ENCODE peak calls at places on chromosomes 11 and 22, in four cellular contexts. M is HCT116, N is IMR-90, S is mucosa of descending colon. U is an unnamed sample.

GRCh38 chr11:2929880-2930704 is 872 bp upstream of the PHLDA2 start:
- DNase-seq in M (peak; percentile 46), N (peak; percentile 61), S (peak; percentile 76), U (peak; percentile 76)

GRCh38 chr11:119195680-119196079 is 10.4 kb downstream of the NHERF4 start:
- DNase-seq in M (peak; percentile 70), N (peak; percentile 58), S (peak; percentile 67), U (no peak)

GRCh38 chr22:34116126-34116525 is 195.8 kb upstream of the LARGE1 start:
- DNase-seq in M (no peak), N (no peak), S (peak; percentile 14), U (no peak)

GRCh38 chr22:29313126-29314071 is 2.1 kb downstream of the RASL10A start:
- DNase-seq in M (peak; percentile 34), N (no peak), S (no peak), U (peak; percentile 13)

GRCh38 chr11:66981976-66982578 is 7.0 kb downstream of the C11orf86 start:
- DNase-seq in M (peak; percentile 74), N (peak; percentile 91), S (peak; percentile 97), U (peak; percentile 86)

GRCh38 chr11:3823303-3823702 is 14.9 kb downstream of the PGAP2 start:
- DNase-seq in M (no peak), N (peak; percentile 84), S (peak; percentile 25), U (no peak)

GRCh38 chr11:21888814-21889213 is 304.1 kb upstream of the ANO5 start:
- DNase-seq in M (no peak), N (no peak), S (no peak), U (peak; percentile 38)

GRCh38 chr11:15185021-15185420 is 70.3 kb downstream of the INSC start:
- DNase-seq in M (no peak), N (no peak), S (no peak), U (no peak)

GRCh38 chr22:23289130-23289503 is 108.8 kb downstream of the BCR start:
- DNase-seq in M (no peak), N (no peak), S (no peak), U (no peak)

GRCh38 chr11:26084313-26084712 is 247.6 kb upstream of the ANO3 start:
- DNase-seq in M (no peak), N (no peak), S (no peak), U (no peak)

GRCh38 chr11:69969890-69970784 is 108.0 kb upstream of the ANO1 start:
- DNase-seq in M (no peak), N (no peak), S (no peak), U (no peak)

GRCh38 chr22:24157783-24158170 is 23.5 kb upstream of the SUSD2 start:
- DNase-seq in M (no peak), N (no peak), S (no peak), U (no peak)

DNA sequence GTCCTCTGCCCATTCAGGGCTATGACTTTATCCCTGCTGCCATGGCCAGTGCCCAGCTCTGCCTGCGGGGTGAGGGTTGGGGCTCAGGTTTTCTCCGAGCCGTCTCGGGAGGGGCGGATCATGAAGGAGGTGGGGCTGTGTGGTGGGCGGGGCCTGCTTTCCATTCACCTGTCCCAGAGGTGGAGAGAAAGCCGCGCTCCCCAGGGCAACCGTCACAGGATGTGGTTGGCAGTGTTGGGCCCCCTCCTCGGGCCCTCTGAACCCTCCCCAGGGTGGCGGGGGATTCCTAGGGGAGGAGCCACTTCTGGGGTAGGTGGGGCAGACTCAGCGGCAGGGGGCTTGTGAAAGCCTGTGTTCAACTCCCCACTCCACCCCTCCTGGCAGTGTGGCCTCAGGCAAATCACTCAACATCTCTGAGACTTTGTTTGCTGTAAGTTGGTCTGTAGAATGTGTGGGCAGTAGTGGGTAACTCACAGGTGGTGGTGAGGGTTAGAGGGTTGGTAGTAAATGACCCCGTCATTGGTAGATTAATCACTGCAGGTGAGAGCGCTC is 50.3 kb downstream of the CD6 start:
- DNase-seq in M (no peak), N (no peak), S (peak; percentile 79), U (no peak)
- H3K4me1 ChIP-seq in M (peaks cover 5% of the 10 kb centered on the region), N (no peaks in the 10 kb centered on the region), S (peaks cover 3% of the 10 kb centered on the region), U (no peaks in the 10 kb centered on the region)

DNA sequence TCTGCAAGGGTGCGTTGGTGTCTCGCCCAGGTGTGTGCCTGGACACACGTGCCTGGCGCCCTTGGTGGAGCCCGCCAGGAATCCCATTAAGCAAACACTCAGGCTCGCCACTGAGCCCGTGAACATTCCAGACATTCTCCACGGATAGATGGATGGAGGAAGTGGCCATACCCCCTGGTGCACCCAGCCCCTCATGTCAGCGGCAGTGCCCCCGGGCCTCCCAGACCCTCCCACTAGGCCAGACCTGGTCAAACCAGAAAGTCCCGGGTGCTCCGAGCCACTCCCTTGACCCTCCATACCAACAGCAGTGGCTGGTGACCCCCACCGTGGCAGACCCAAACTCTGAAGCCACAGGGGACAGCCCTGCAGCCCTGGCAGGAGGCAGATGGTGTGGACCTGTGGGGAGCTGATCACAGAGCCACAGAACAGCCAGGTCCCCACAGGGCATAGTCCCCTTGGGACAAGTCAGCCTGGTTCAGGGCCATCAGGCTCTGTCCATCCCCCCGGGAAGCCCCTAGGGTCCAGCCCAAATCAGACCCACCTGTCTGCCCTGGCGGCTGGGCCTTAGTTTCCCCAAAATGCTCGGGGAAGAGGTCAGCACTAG is 1.9 kb downstream of the EPS8L2 start:
- DNase-seq in M (no peak), N (no peak), S (peak; percentile 17), U (no peak)
- H3K4me1 ChIP-seq in M (peaks cover 41% of the 10 kb centered on the region), N (peaks cover 21% of the 10 kb centered on the region), S (peaks cover 57% of the 10 kb centered on the region), U (peaks cover 7% of the 10 kb centered on the region)

GRCh38 chr11:23564370-23564769 is 704.1 kb upstream of the CCDC179 start:
- DNase-seq in M (no peak), N (no peak), S (no peak), U (no peak)
- H3K4me1 ChIP-seq in M (no peaks in the 10 kb centered on the region), N (peaks cover under 1% of the 10 kb centered on the region), S (peaks cover 3% of the 10 kb centered on the region), U (no peaks in the 10 kb centered on the region)

GRCh38 chr22:39907035-39907434 is 6.2 kb downstream of the GRAP2 start:
- DNase-seq in M (no peak), N (no peak), S (no peak), U (no peak)
- H3K4me1 ChIP-seq in M (no peaks in the 10 kb centered on the region), N (no peaks in the 10 kb centered on the region), S (no peaks in the 10 kb centered on the region), U (no peaks in the 10 kb centered on the region)

GRCh38 chr11:91293119-91293518 is 931.5 kb upstream of the FAT3 start:
- DNase-seq in M (no peak), N (no peak), S (no peak), U (no peak)

GRCh38 chr11:91299980-91300379 is 924.6 kb upstream of the FAT3 start:
- DNase-seq in M (no peak), N (peak; percentile 59), S (no peak), U (no peak)

GRCh38 chr11:91295591-91295990 is 929.0 kb upstream of the FAT3 start:
- DNase-seq in M (no peak), N (peak; percentile 12), S (no peak), U (no peak)

GRCh38 chr11:91296628-91297027 is 928.0 kb upstream of the FAT3 start:
- DNase-seq in M (no peak), N (peak; percentile 63), S (no peak), U (peak; percentile 6)
- H3K4me1 ChIP-seq in M (no peaks in the 10 kb centered on the region), N (no peaks in the 10 kb centered on the region), S (no peaks in the 10 kb centered on the region), U (no peaks in the 10 kb centered on the region)

GRCh38 chr11:55806248-55806647 is 4.9 kb upstream of the OR5L1 start:
- DNase-seq in M (no peak), N (no peak), S (no peak), U (no peak)
- H3K4me1 ChIP-seq in M (no peaks in the 10 kb centered on the region), N (no peaks in the 10 kb centered on the region), S (no peaks in the 10 kb centered on the region), U (no peaks in the 10 kb centered on the region)

U was measured in foreskin keratinocyte.